ENCODE peak calls at places on chromosomes 16 and 17, in six cellular contexts. J is AG04450, P is AG20443, Z is choroid plexus epithelial cell, W is SJSA1, R is endothelial cell of umbilical vein. B is an unnamed sample.

GRCh38 chr16:85616608-85617311 is 3.6 kb downstream of the GSE1 start:
- DNase-seq in J (no peak), P (no peak), Z (peak), W (no peak), R (no peak), B (no peak)

GRCh38 chr17:50471009-50471905 is 2.6 kb upstream of the CHAD start:
- DNase-seq in J (no peak), P (no peak), Z (no peak), W (no peak), R (no peak), B (no peak)

GRCh38 chr17:79792984-79793923 is 3.6 kb downstream of the CBX8 start:
- DNase-seq in J (peak), P (peak), Z (peak), W (peak), R (no peak), B (no peak)

GRCh38 chr16:46736695-46737094 is 11.4 kb downstream of the MYLK3 start:
- DNase-seq in J (no peak), P (peak), Z (peak), W (no peak), R (no peak), B (no peak)

GRCh38 chr16:88909431-88910210 is 43.2 kb upstream of the PABPN1L start:
- DNase-seq in J (no peak), P (no peak), Z (no peak), W (no peak), R (no peak), B (no peak)

GRCh38 chr16:30377812-30378235 is 3.2 kb downstream of the MYL11 start:
- DNase-seq in J (peak), P (peak), Z (peak), W (peak), R (peak), B (peak)

GRCh38 chr16:28839004-28839639 is 7.0 kb downstream of the TUFM start:
- DNase-seq in J (no peak), P (no peak), Z (no peak), W (no peak), R (no peak), B (no peak)

GRCh38 chr17:27558842-27559505 is 72.0 kb upstream of the LGALS9 start:
- DNase-seq in J (no peak), P (no peak), Z (no peak), W (no peak), R (no peak), B (no peak)

GRCh38 chr17:76188213-76189060 is 47.4 kb upstream of the FOXJ1 start:
- DNase-seq in J (no peak), P (no peak), Z (no peak), W (no peak), R (no peak), B (no peak)

GRCh38 chr16:8703693-8704092 is 29.3 kb downstream of the ABAT start:
- DNase-seq in J (no peak), P (no peak), Z (no peak), W (no peak), R (no peak), B (no peak)

GRCh38 chr17:75557075-75557851 is 30.3 kb upstream of the MYO15B start:
- DNase-seq in J (no peak), P (peak), Z (peak), W (no peak), R (no peak), B (peak)

GRCh38 chr16:64153718-64154117 is 968.1 kb downstream of the CDH11 start:
- DNase-seq in J (no peak), P (peak), Z (peak), W (no peak), R (no peak), B (no peak)

GRCh38 chr17:80244871-80245509 is 15.7 kb upstream of the RNF213 start:
- DNase-seq in J (no peak), P (no peak), Z (no peak), W (no peak), R (no peak), B (no peak)

GRCh38 chr16:75234856-75235696 is 16.3 kb downstream of the CTRB1 start:
- DNase-seq in J (no peak), P (no peak), Z (no peak), W (no peak), R (no peak), B (no peak)

GRCh38 chr17:48749621-48750553 is 21.3 kb upstream of the HOXB13 start:
- DNase-seq in J (no peak), P (no peak), Z (no peak), W (no peak), R (no peak), B (no peak)

GRCh38 chr17:28381141-28381825 is 9.8 kb downstream of the SARM1 start:
- DNase-seq in J (no peak), P (no peak), Z (peak), W (no peak), R (peak), B (no peak)

GRCh38 chr17:17102176-17102575 is 59.9 kb downstream of the MPRIP start:
- DNase-seq in J (no peak), P (no peak), Z (no peak), W (no peak), R (no peak), B (no peak)

GRCh38 chr16:11329080-11329491 is 16.2 kb upstream of the RMI2 start:
- DNase-seq in J (no peak), P (no peak), Z (peak), W (peak), R (no peak), B (peak)

GRCh38 chr16:20774703-20775362 is 11.0 kb downstream of the ACSM3 start:
- DNase-seq in J (peak), P (peak), Z (peak), W (peak), R (peak), B (peak)

GRCh38 chr17:77320501-77321256 is 179.9 kb downstream of the SEC14L1 start:
- DNase-seq in J (no peak), P (peak), Z (peak), W (peak), R (no peak), B (no peak)

GRCh38 chr16:89341274-89341673 is 123.8 kb downstream of the ZNF778 start:
- DNase-seq in J (no peak), P (no peak), Z (no peak), W (no peak), R (no peak), B (no peak)

GRCh38 chr17:16106161-16106891 is 106.7 kb downstream of the TTC19 start:
- DNase-seq in J (peak), P (peak), Z (peak), W (no peak), R (peak), B (no peak)

GRCh38 chr17:19553036-19553435 is 19.4 kb downstream of the SLC47A1 start:
- DNase-seq in J (no peak), P (no peak), Z (no peak), W (no peak), R (no peak), B (no peak)

GRCh38 chr17:48037036-48037881 is at the start of gene COPZ2:
- DNase-seq in J (no peak), P (peak), Z (peak), W (peak), R (peak), B (no peak)

GRCh38 chr17:73957564-73957963 is 245.9 kb upstream of the RPL38 start:
- DNase-seq in J (no peak), P (no peak), Z (no peak), W (no peak), R (no peak), B (no peak)

GRCh38 chr17:77822302-77823030 is 136.0 kb upstream of the TNRC6C start:
- DNase-seq in J (no peak), P (peak), Z (no peak), W (no peak), R (no peak), B (no peak)

GRCh38 chr17:47735536-47736011 is 2.5 kb downstream of the TBX21 start:
- DNase-seq in J (no peak), P (no peak), Z (no peak), W (no peak), R (no peak), B (no peak)

GRCh38 chr16:85948870-85949269 is 49.9 kb downstream of the IRF8 start:
- DNase-seq in J (no peak), P (no peak), Z (no peak), W (no peak), R (no peak), B (no peak)

GRCh38 chr16:87979352-87979751 is 28.1 kb downstream of the BANP start:
- DNase-seq in J (no peak), P (no peak), Z (no peak), W (no peak), R (no peak), B (no peak)

GRCh38 chr16:14320406-14320805 is 249.3 kb downstream of the MRTFB start:
- DNase-seq in J (no peak), P (no peak), Z (no peak), W (no peak), R (no peak), B (no peak)

GRCh38 chr17:27959382-27959709 is 66.2 kb upstream of the LYRM9 start:
- DNase-seq in J (no peak), P (no peak), Z (peak), W (no peak), R (no peak), B (no peak)

GRCh38 chr17:42422958-42423712 is at the start of gene CAVIN1:
- DNase-seq in J (peak), P (peak), Z (peak), W (peak), R (peak), B (peak)

GRCh38 chr17:77423589-77424451 is 283.1 kb downstream of the SEC14L1 start:
- DNase-seq in J (peak), P (peak), Z (peak), W (peak), R (peak), B (peak)

GRCh38 chr17:83071966-83072562 is 7.3 kb upstream of the METRNL start:
- DNase-seq in J (no peak), P (no peak), Z (no peak), W (no peak), R (no peak), B (no peak)

GRCh38 chr17:47317119-47317518 is 6.6 kb upstream of the EFCAB13 start:
- DNase-seq in J (no peak), P (peak), Z (no peak), W (no peak), R (no peak), B (no peak)

B was measured in Caki2.